ENCODE peak calls at places on chromosomes 11 and 22, in nine cellular contexts. M, R, E, H, Z, T, W, P and U are unnamed samples.

GRCh38 chr11:5556596-5557188 is 8.4 kb upstream of the OR52H1 start:
- DNase-seq in T (no peak), H (no peak), W (no peak), E (no peak), M (no peak), Z (no peak), P (no peak), R (no peak), U (no peak)

GRCh38 chr22:39133871-39134270 is 18.6 kb downstream of the CBX7 start:
- DNase-seq in H (no peak), T (no peak), W (no peak), E (no peak), R (no peak), Z (no peak), M (peak), P (no peak), U (no peak)

GRCh38 chr11:122696662-122697061 is 41.1 kb downstream of the UBASH3B start:
- DNase-seq in M (no peak), W (no peak), Z (no peak), T (no peak), P (no peak), H (no peak), R (no peak), E (no peak), U (no peak)

GRCh38 chr11:128171496-128171895 is 415.9 kb downstream of the ETS1 start:
- DNase-seq in P (no peak), H (peak), R (peak), M (no peak), E (no peak), Z (no peak), T (no peak), W (no peak), U (no peak)

GRCh38 chr11:17405232-17406005 is 17.0 kb upstream of the KCNJ11 start:
- DNase-seq in M (peak), W (peak), P (no peak), Z (no peak), E (peak), H (peak), T (peak), R (peak), U (peak)

GRCh38 chr11:1639102-1639620 is 9.6 kb downstream of the KRTAP5-5 start:
- DNase-seq in T (peak), Z (no peak), W (peak), M (no peak), H (no peak), P (peak), E (no peak), R (no peak), U (no peak)

GRCh38 chr11:48037709-48038468 is 57.5 kb downstream of the PTPRJ start:
- DNase-seq in H (peak), Z (no peak), P (no peak), R (no peak), T (no peak), M (peak), E (no peak), W (no peak), U (no peak)

GRCh38 chr11:68889948-68890446 is 13.6 kb downstream of the MRPL21 start:
- DNase-seq in P (no peak), E (peak), M (peak), T (peak), Z (no peak), R (peak), W (no peak), H (peak), U (no peak)

GRCh38 chr22:36327922-36328551 is 59.7 kb downstream of the MYH9 start:
- DNase-seq in M (no peak), P (no peak), T (peak), E (no peak), W (peak), Z (no peak), H (peak), R (peak), U (no peak)

GRCh38 chr22:42938449-42938848 is 76.5 kb downstream of the PACSIN2 start:
- DNase-seq in E (no peak), T (no peak), M (no peak), H (no peak), W (no peak), Z (no peak), P (no peak), R (no peak), U (peak)

GRCh38 chr22:31230871-31231621 is 18.9 kb downstream of the LIMK2 start:
- DNase-seq in Z (no peak), M (no peak), R (peak), E (no peak), T (no peak), P (no peak), W (no peak), H (peak), U (no peak)

GRCh38 chr11:61162092-61162935 is 1.1 kb upstream of the VPS37C start:
- DNase-seq in M (no peak), Z (no peak), W (peak), T (no peak), H (peak), R (peak), E (no peak), P (no peak), U (no peak)

GRCh38 chr22:19275104-19275503 is 16.4 kb downstream of the CLTCL1 start:
- DNase-seq in Z (no peak), R (no peak), T (no peak), M (no peak), E (no peak), P (no peak), W (no peak), H (no peak), U (no peak)

GRCh38 chr22:40322818-40323447 is 23.4 kb upstream of the ADSL start:
- DNase-seq in T (no peak), W (no peak), R (no peak), Z (no peak), E (no peak), H (no peak), M (no peak), P (no peak), U (no peak)

GRCh38 chr11:104327864-104328513 is 164.0 kb upstream of the PDGFD start:
- DNase-seq in E (no peak), T (no peak), R (no peak), P (no peak), Z (no peak), M (no peak), W (no peak), H (no peak), U (no peak)

GRCh38 chr11:115869780-115870431 is 365.7 kb upstream of the CADM1 start:
- DNase-seq in E (no peak), W (no peak), R (peak), P (no peak), Z (no peak), M (no peak), T (no peak), H (peak), U (peak)

GRCh38 chr11:32888805-32889204 is 3.8 kb upstream of the QSER1 start:
- DNase-seq in T (no peak), H (peak), W (no peak), E (no peak), P (no peak), R (peak), M (no peak), Z (no peak), U (no peak)

GRCh38 chr11:63504933-63505586 is 824 bp upstream of the LGALS12 start:
- DNase-seq in E (no peak), W (no peak), Z (no peak), P (no peak), T (peak), H (no peak), M (no peak), R (peak), U (peak)

GRCh38 chr22:29151316-29151715 is 54.4 kb upstream of the EMID1 start:
- DNase-seq in H (no peak), W (no peak), M (no peak), R (no peak), P (no peak), Z (no peak), T (no peak), E (no peak), U (no peak)

GRCh38 chr11:26087095-26087935 is 244.6 kb upstream of the ANO3 start:
- DNase-seq in Z (no peak), M (no peak), H (no peak), R (no peak), T (no peak), E (no peak), P (no peak), W (no peak), U (no peak)

GRCh38 chr22:30806391-30806861 is 111.8 kb downstream of the OSBP2 start:
- DNase-seq in E (no peak), Z (no peak), R (peak), T (no peak), M (no peak), P (no peak), W (no peak), H (peak), U (no peak)

GRCh38 chr11:68136866-68137265 is 15.7 kb upstream of the CHKA start:
- DNase-seq in W (no peak), R (no peak), Z (no peak), T (no peak), E (no peak), H (no peak), M (no peak), P (no peak), U (no peak)

GRCh38 chr11:95065336-95065735 is 1.4 kb upstream of the SRSF8 start:
- DNase-seq in M (no peak), T (no peak), R (no peak), H (no peak), W (peak), E (no peak), P (no peak), Z (no peak), U (no peak)

GRCh38 chr11:117305145-117305544 is 10.9 kb downstream of the BACE1 start:
- DNase-seq in E (no peak), P (no peak), H (no peak), Z (no peak), T (no peak), R (no peak), W (no peak), M (no peak), U (no peak)

GRCh38 chr11:15913261-15913660 is 443.1 kb downstream of the SOX6 start:
- DNase-seq in H (no peak), Z (no peak), M (no peak), R (no peak), P (no peak), W (no peak), E (no peak), T (no peak), U (peak)

GRCh38 chr11:2421226-2421994 is 20.9 kb downstream of the TSSC4 start:
- DNase-seq in P (no peak), Z (no peak), W (no peak), R (no peak), H (no peak), E (no peak), M (no peak), T (peak), U (no peak)

GRCh38 chr11:64858467-64859401 is 14.3 kb upstream of the CDC42BPG start:
- DNase-seq in W (no peak), T (peak), H (no peak), Z (no peak), M (no peak), E (no peak), R (no peak), P (no peak), U (no peak)

GRCh38 chr11:37988031-37988430 is 1390.0 kb upstream of the RAG2 start:
- DNase-seq in Z (no peak), T (no peak), W (no peak), H (peak), P (no peak), R (peak), E (no peak), M (no peak), U (no peak)

GRCh38 chr11:68447015-68447801 is 13.3 kb upstream of the PPP6R3 start:
- DNase-seq in Z (peak), T (peak), R (peak), H (peak), P (no peak), M (peak), W (peak), E (peak), U (peak)

GRCh38 chr11:68128682-68129327 is 7.6 kb upstream of the CHKA start:
- DNase-seq in H (peak), W (no peak), M (no peak), E (peak), T (peak), Z (no peak), P (no peak), R (peak), U (peak)

GRCh38 chr11:102476812-102477211 is 24.2 kb upstream of the TMEM123 start:
- DNase-seq in T (peak), Z (no peak), R (peak), M (no peak), E (no peak), H (peak), W (peak), P (no peak), U (no peak)

GRCh38 chr11:12802418-12803085 is 128.3 kb downstream of the TEAD1 start:
- DNase-seq in E (peak), Z (peak), T (peak), M (peak), R (peak), W (peak), P (peak), H (peak), U (peak)

GRCh38 chr11:2580444-2581050 is 119.2 kb downstream of the KCNQ1OT1 start:
- DNase-seq in T (peak), H (no peak), Z (peak), E (no peak), W (no peak), M (peak), P (no peak), R (no peak), U (peak)

GRCh38 chr11:72805214-72805613 is 9.0 kb upstream of the ATG16L2 start:
- DNase-seq in P (no peak), M (no peak), E (no peak), W (no peak), H (no peak), Z (no peak), T (no peak), R (no peak), U (no peak)

GRCh38 chr11:58524232-58525036 is 16.5 kb upstream of the OR5B21 start:
- DNase-seq in P (no peak), T (peak), Z (peak), R (peak), W (peak), H (peak), M (peak), E (peak), U (no peak)